ENCODE peak calls at places on chromosome 2, in four cellular contexts. T, M, Q and J are unnamed samples.

GRCh38 chr2:47509250-47509649 is 106.3 kb downstream of the MSH2 start:
- DNase-seq in T (no peak), M (peak), Q (no peak), J (no peak)

GRCh38 chr2:121648611-121649401 is 456 bp downstream of the CLASP1 start:
- DNase-seq in T (peak), M (peak), Q (peak), J (peak)

GRCh38 chr2:200828104-200828503 is 16.4 kb downstream of the BZW1 start:
- DNase-seq in T (no peak), M (no peak), Q (no peak), J (no peak)

GRCh38 chr2:138777996-138778395 is 2.2 kb downstream of the NXPH2 start:
- DNase-seq in T (no peak), M (peak), Q (peak), J (no peak)

GRCh38 chr2:180742809-180743208 is 237.6 kb upstream of the UBE2E3 start:
- DNase-seq in T (no peak), M (no peak), Q (peak), J (no peak)

GRCh38 chr2:205763708-205764501 is 81.6 kb downstream of the NRP2 start:
- DNase-seq in T (peak), M (peak), Q (peak), J (peak)

GRCh38 chr2:217157581-217157980 is 297.7 kb upstream of the TNP1 start:
- DNase-seq in T (no peak), M (no peak), Q (no peak), J (no peak)

GRCh38 chr2:64617631-64618151 is 36.0 kb downstream of the SERTAD2 start:
- DNase-seq in T (no peak), M (no peak), Q (no peak), J (no peak)

DNA sequence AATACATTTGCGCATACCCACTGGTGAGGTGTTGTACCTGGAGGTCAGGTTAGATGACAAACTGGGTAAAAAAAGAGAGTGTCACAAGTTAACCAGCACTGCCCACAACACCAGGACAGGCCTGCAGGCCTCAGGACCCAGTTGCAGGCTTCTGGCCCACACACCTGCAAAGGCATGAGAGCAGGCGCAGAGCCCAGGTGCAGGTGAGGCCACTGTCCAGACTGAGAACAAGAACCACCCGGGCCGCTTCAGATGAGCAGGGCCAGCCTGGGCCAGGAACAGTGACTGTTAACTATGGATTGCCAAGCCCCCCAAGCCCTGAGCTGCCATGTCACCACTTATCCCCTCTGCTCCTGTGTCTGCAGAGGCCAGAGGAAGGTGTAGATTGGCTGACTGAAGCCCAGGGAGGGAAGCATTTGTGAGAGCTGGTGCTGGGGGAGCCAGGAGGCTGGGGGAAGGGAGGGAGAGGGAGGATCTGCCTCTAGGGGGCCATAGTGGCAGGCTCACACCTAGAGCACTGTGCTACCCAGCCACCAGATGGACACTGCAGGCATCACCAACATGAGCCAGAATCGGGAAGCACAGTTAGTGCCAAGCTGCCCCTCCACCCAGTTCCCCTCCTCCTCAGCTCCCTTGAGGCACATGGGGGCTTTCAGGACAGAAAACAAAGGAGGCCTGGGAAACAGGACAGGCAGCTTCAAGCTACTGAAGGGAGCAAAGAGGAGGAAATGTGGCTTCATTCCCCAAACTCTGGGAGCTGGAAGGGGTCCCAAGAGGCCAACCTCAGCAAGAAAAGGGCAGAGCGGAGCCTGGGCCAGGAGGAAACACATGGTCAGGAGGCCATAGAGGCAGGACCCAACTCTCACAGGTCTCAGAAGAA is 35.4 kb downstream of the SFXN5 start:
- DNase-seq in T (no peak), M (no peak), Q (no peak), J (no peak)
- H3K27ac ChIP-seq in T (no peak), M (no peak), Q (no peak), J (peak)

GRCh38 chr2:61770298-61770697 is 83.6 kb downstream of the FAM161A start:
- DNase-seq in T (no peak), M (no peak), Q (no peak), J (no peak)
- H3K4me3 ChIP-seq in T (no peak), M (no peak), Q (no peak), J (no peak)

GRCh38 chr2:144424559-144425240 is 95.2 kb downstream of the ZEB2 start:
- DNase-seq in T (no peak), M (no peak), Q (no peak), J (no peak)

GRCh38 chr2:144430722-144431163 is 89.2 kb downstream of the ZEB2 start:
- DNase-seq in T (no peak), M (peak), Q (peak), J (no peak)

GRCh38 chr2:144429396-144430112 is 90.4 kb downstream of the ZEB2 start:
- DNase-seq in T (no peak), M (no peak), Q (no peak), J (no peak)

GRCh38 chr2:144426355-144426754 is 93.6 kb downstream of the ZEB2 start:
- DNase-seq in T (no peak), M (no peak), Q (no peak), J (no peak)

GRCh38 chr2:144426981-144427479 is 92.9 kb downstream of the ZEB2 start:
- DNase-seq in T (no peak), M (peak), Q (peak), J (no peak)
- H3K27ac ChIP-seq in T (peak), M (peak), Q (peak), J (peak)

DNA sequence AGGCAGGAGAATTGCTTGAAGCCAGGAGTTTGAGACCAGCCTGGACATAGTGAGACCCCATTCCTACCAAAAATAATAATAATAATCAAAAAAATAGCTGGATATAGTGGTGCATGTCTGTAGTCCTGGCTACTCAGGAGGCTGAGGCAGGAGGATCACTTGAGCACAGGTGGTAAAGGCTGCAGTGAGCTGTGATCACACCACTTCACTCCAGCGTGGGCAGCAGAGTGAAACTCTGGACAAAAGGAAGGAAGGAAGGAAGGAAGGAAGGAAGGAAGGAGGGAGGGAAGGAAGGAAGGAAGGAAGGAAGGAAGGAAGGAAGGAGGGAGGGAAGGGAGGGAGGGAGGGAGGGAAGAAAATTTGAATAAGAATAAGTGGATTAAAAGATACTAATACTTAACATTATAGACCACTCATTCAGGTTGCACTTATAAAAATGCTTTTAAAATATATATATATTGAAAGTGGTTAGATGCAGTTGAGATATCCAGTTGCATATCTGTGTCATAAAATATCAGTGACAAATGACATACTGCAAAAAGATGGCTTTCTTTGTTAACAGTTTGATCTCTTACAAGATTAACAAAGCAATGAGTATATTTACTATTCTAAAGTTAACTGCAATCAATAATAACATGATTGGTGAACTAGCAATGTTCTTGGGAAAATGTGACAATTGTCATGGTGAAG is 702.4 kb downstream of the CPS1 start:
- DNase-seq in T (no peak), M (no peak), Q (no peak), J (no peak)
- H3K4me3 ChIP-seq in T (no peak), M (no peak), Q (no peak), J (no peak)

GRCh38 chr2:105776560-105776928 is 31.8 kb downstream of the NCK2 start:
- DNase-seq in T (no peak), M (no peak), Q (no peak), J (no peak)

GRCh38 chr2:105777071-105777482 is 32.4 kb downstream of the NCK2 start:
- DNase-seq in T (no peak), M (no peak), Q (no peak), J (no peak)

GRCh38 chr2:105777506-105778343 is 33.0 kb downstream of the NCK2 start:
- DNase-seq in T (no peak), M (no peak), Q (no peak), J (no peak)

GRCh38 chr2:105774781-105775337 is 30.1 kb downstream of the NCK2 start:
- DNase-seq in T (no peak), M (no peak), Q (no peak), J (no peak)

DNA sequence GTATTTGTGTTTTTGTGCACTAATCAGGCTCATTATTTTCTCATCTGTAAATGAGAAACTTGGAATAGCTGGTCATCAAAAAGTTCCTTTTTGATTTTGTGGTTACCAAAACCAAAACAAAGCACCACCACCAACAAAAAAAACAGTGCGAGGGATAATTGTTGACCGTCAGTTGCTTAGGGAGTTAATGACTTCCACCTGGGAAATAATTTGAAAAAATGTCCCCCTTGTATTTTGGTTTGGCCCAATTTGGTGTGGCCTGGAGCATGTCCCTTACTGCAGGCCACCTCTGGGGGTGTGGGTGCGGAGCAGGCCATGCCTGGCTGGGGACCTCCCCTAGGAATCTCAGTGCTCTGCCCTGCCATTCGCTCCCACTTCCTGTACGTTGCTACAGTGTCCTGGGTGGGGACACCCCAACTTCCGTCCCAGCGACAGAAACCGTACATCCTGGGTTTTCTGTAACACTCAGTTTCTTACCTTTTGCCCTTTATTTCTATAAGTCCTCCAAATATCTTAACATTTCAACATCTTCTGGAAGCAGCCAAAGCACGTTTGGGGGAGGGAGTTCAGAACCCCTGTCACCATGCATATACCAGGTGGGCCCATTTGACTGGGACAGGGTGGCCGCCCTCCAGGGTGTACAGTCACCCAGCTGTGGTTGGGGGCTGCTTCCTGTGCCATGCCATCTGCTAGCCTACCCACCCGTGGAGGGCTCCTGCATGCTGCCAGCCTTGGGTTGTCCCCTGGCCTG is 31.3 kb downstream of the NCK2 start:
- DNase-seq in T (no peak), M (no peak), Q (no peak), J (no peak)
- H3K27ac ChIP-seq in T (peak), M (no peak), Q (no peak), J (no peak)

GRCh38 chr2:42101641-42102605 is 54.1 kb downstream of the PKDCC start:
- DNase-seq in T (peak), M (peak), Q (peak), J (no peak)

GRCh38 chr2:42100696-42101585 is 53.1 kb downstream of the PKDCC start:
- DNase-seq in T (peak), M (peak), Q (peak), J (no peak)

GRCh38 chr2:42103829-42104228 is 56.0 kb downstream of the PKDCC start:
- DNase-seq in T (no peak), M (no peak), Q (no peak), J (no peak)

GRCh38 chr2:42104621-42105020 is 56.8 kb downstream of the PKDCC start:
- DNase-seq in T (no peak), M (no peak), Q (no peak), J (no peak)

DNA sequence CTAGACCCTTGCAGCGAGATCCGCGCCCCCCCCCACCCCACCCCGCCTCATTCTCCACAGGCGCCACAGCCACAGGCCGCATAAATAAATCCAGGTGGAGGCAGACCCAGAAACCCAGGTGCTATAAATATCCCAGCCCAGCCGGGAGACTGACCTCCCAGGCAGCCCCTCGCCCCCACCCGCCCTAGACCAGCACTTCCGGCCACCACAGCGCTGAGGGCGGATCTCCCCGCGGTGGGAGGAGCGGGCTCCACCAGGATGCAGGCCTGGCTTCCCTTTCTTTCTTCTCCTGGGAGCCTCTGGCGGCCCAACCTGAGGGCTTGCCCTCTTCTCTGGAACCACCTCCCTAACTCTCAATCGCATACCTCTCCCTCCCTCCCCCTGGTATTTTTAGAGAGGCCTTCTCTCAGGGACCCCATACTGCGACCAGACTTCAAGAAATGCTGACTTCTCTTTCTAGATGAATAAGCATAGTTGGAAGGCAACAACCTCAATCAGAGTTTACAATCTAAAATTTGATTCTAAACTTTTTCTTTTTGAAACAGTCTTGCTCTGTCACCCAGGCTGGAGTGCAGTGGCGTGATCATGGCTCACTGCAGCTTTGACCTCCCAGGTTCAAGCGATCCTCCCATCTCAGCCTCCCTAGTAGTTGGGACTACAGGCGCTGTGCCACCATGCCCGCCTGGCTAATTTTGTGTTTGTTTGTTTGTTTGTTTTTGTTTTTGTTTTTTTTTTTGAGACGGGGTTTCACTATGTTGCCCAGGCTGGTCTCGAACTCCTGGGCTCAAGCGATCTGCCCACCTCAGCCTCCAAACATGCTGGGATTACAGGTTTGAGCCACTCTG is 55.0 kb downstream of the PKDCC start:
- DNase-seq in T (peak), M (peak), Q (peak), J (no peak)
- H3K4me3 ChIP-seq in T (peak), M (no peak), Q (peak), J (peak)

DNA sequence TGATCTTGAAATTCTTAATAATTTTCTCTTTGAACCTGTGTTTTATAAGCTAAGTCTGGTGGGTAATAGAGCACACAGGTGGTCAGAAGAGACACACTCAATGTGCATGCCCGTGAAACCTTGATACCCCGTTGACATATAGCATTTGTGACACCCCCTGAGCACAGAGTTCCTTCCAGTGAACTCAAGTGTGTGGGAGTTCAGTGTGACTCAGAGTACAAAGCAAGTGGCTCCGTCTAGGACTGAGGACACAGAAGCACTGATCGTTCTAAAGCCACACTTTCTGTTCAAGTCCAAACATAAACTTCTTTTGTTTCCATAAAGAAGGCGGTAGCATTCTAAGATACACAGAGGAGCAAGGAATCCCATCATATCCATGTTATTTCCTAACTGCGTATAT is 523.6 kb downstream of the PID1 start:
- DNase-seq in T (no peak), M (no peak), Q (no peak), J (no peak)
- H3K27ac ChIP-seq in T (no peak), M (no peak), Q (no peak), J (no peak)

GRCh38 chr2:1752751-1753150 is 8.4 kb upstream of the PXDN start:
- DNase-seq in T (no peak), M (no peak), Q (no peak), J (no peak)
- H3K4me3 ChIP-seq in T (no peak), M (no peak), Q (no peak), J (no peak)